ENCODE peak calls at places on chromosomes 5 and 9, in nine cellular contexts. X, B, N, J, G, F, D, Q and A are unnamed samples.

GRCh38 chr9:74821636-74822035 is 66.1 kb downstream of the TRPM6 start:
- DNase-seq in D (no peak), F (no peak), G (no peak), N (no peak), Q (no peak), X (no peak), B (no peak), J (no peak), A (no peak)

GRCh38 chr9:137273616-137274320 is 3.8 kb upstream of the TOR4A start:
- DNase-seq in G (no peak), N (no peak), D (no peak), B (no peak), F (no peak), X (no peak), J (no peak), Q (peak; percentile 15), A (no peak)

GRCh38 chr9:108963459-108964143 is 29.4 kb downstream of the ABITRAM start:
- DNase-seq in B (no peak), F (no peak), G (no peak), X (no peak), J (no peak), Q (peak; percentile 33), N (no peak), D (no peak), A (peak; percentile 84)

GRCh38 chr5:167652690-167653089 is 638.8 kb upstream of the WWC1 start:
- DNase-seq in X (no peak), D (no peak), J (no peak), F (no peak), B (no peak), Q (no peak), N (no peak), G (no peak), A (no peak)

GRCh38 chr5:126189862-126190261 is 233.3 kb upstream of the GRAMD2B start:
- DNase-seq in F (no peak), J (no peak), G (no peak), D (no peak), N (no peak), X (no peak), Q (no peak), B (no peak), A (no peak)

GRCh38 chr5:78795757-78796156 is 147.2 kb upstream of the LHFPL2 start:
- DNase-seq in J (no peak), F (no peak), D (no peak), B (no peak), G (no peak), X (no peak), N (no peak), Q (no peak), A (no peak)

GRCh38 chr9:127980056-127980705 is 608 bp downstream of the EEIG1 start:
- DNase-seq in G (no peak), D (peak; percentile 64), B (no peak), Q (peak; percentile 77), J (peak; percentile 45), F (no peak), N (peak; percentile 63), X (no peak), A (peak; percentile 64)

GRCh38 chr9:105656131-105656921 is 5.9 kb upstream of the TAL2 start:
- DNase-seq in G (no peak), B (no peak), X (no peak), F (no peak), N (peak; percentile 42), D (no peak), Q (peak; percentile 45), J (no peak), A (peak; percentile 26)